ENCODE peak calls at places on chromosomes 12 and 14, in ten cellular contexts. One of them, this sample, is unnamed.

GRCh38 chr12:121766290-121767039 is 27.0 kb downstream of the RHOF start:
- DNase-seq in fibroblast of the aortic adventitia: peak; percentile 16
- DNase-seq in AG09309: no peak
- DNase-seq in DND-41: no peak
- DNase-seq in choroid plexus epithelial cell: peak; percentile 33
- DNase-seq in fibroblast of lung: no peak
- DNase-seq in astrocyte of the spinal cord: no peak
- DNase-seq in left ventricle myocardium inferior: no peak
- DNase-seq in lower leg skin: no peak
- DNase-seq in hepatocyte: no peak
- DNase-seq in this sample: no peak

GRCh38 chr12:90262261-90262660 is 553.6 kb upstream of the ATP2B1 start:
- DNase-seq in fibroblast of the aortic adventitia: peak; percentile 24
- DNase-seq in AG09309: no peak
- DNase-seq in DND-41: no peak
- DNase-seq in choroid plexus epithelial cell: peak; percentile 37
- DNase-seq in fibroblast of lung: no peak
- DNase-seq in astrocyte of the spinal cord: peak; percentile 10
- DNase-seq in left ventricle myocardium inferior: no peak
- DNase-seq in lower leg skin: no peak
- DNase-seq in hepatocyte: peak; percentile 14
- DNase-seq in this sample: no peak

GRCh38 chr12:6959376-6960290 is 8.5 kb downstream of the PTPN6 start:
- DNase-seq in fibroblast of the aortic adventitia: no peak
- DNase-seq in AG09309: no peak
- DNase-seq in DND-41: no peak
- DNase-seq in choroid plexus epithelial cell: no peak
- DNase-seq in fibroblast of lung: no peak
- DNase-seq in astrocyte of the spinal cord: no peak
- DNase-seq in left ventricle myocardium inferior: peak; percentile 35
- DNase-seq in lower leg skin: peak; percentile 87
- DNase-seq in hepatocyte: no peak
- DNase-seq in this sample: no peak

GRCh38 chr14:64554551-64554950 is 4.8 kb downstream of the PPP1R36 start:
- DNase-seq in fibroblast of the aortic adventitia: no peak
- DNase-seq in AG09309: no peak
- DNase-seq in DND-41: no peak
- DNase-seq in choroid plexus epithelial cell: no peak
- DNase-seq in fibroblast of lung: no peak
- DNase-seq in astrocyte of the spinal cord: no peak
- DNase-seq in left ventricle myocardium inferior: no peak
- DNase-seq in lower leg skin: no peak
- DNase-seq in hepatocyte: no peak
- DNase-seq in this sample: no peak

GRCh38 chr12:126027816-126028215 is 962.6 kb downstream of the AACS start:
- DNase-seq in fibroblast of the aortic adventitia: peak; percentile 46
- DNase-seq in AG09309: no peak
- DNase-seq in DND-41: no peak
- DNase-seq in choroid plexus epithelial cell: no peak
- DNase-seq in fibroblast of lung: no peak
- DNase-seq in astrocyte of the spinal cord: no peak
- DNase-seq in left ventricle myocardium inferior: no peak
- DNase-seq in lower leg skin: no peak
- DNase-seq in hepatocyte: no peak
- DNase-seq in this sample: no peak

GRCh38 chr14:77000340-77001235 is 27.9 kb downstream of the IRF2BPL start:
- DNase-seq in fibroblast of the aortic adventitia: peak; percentile 76
- DNase-seq in AG09309: no peak
- DNase-seq in DND-41: peak; percentile 36
- DNase-seq in choroid plexus epithelial cell: peak; percentile 47
- DNase-seq in fibroblast of lung: peak; percentile 56
- DNase-seq in astrocyte of the spinal cord: peak; percentile 40
- DNase-seq in left ventricle myocardium inferior: peak; percentile 32
- DNase-seq in lower leg skin: no peak
- DNase-seq in hepatocyte: peak; percentile 87
- DNase-seq in this sample: peak; percentile 59

GRCh38 chr12:65875635-65876034 is 51.4 kb downstream of the HMGA2 start:
- DNase-seq in fibroblast of the aortic adventitia: peak; percentile 52
- DNase-seq in AG09309: no peak
- DNase-seq in DND-41: no peak
- DNase-seq in choroid plexus epithelial cell: peak; percentile 79
- DNase-seq in fibroblast of lung: peak; percentile 65
- DNase-seq in astrocyte of the spinal cord: peak; percentile 79
- DNase-seq in left ventricle myocardium inferior: no peak
- DNase-seq in lower leg skin: no peak
- DNase-seq in hepatocyte: no peak
- DNase-seq in this sample: no peak

GRCh38 chr14:51337520-51337919 is 97.5 kb downstream of the TMX1 start:
- DNase-seq in fibroblast of the aortic adventitia: no peak
- DNase-seq in AG09309: no peak
- DNase-seq in DND-41: no peak
- DNase-seq in choroid plexus epithelial cell: no peak
- DNase-seq in fibroblast of lung: no peak
- DNase-seq in astrocyte of the spinal cord: no peak
- DNase-seq in left ventricle myocardium inferior: no peak
- DNase-seq in lower leg skin: no peak
- DNase-seq in hepatocyte: no peak
- DNase-seq in this sample: no peak

GRCh38 chr12:63844391-63845341 is at the start of gene SRGAP1:
- DNase-seq in fibroblast of the aortic adventitia: peak; percentile 87
- DNase-seq in AG09309: peak; percentile 29
- DNase-seq in DND-41: no peak
- DNase-seq in choroid plexus epithelial cell: peak; percentile 86
- DNase-seq in fibroblast of lung: peak; percentile 86
- DNase-seq in astrocyte of the spinal cord: peak; percentile 80
- DNase-seq in left ventricle myocardium inferior: peak; percentile 75
- DNase-seq in lower leg skin: peak; percentile 94
- DNase-seq in hepatocyte: peak; percentile 79
- DNase-seq in this sample: no peak

GRCh38 chr14:102590667-102591099 is 1.8 kb upstream of the RCOR1 start:
- DNase-seq in fibroblast of the aortic adventitia: peak; percentile 46
- DNase-seq in AG09309: no peak
- DNase-seq in DND-41: no peak
- DNase-seq in choroid plexus epithelial cell: peak; percentile 54
- DNase-seq in fibroblast of lung: peak; percentile 53
- DNase-seq in astrocyte of the spinal cord: peak; percentile 28
- DNase-seq in left ventricle myocardium inferior: no peak
- DNase-seq in lower leg skin: no peak
- DNase-seq in hepatocyte: peak; percentile 67
- DNase-seq in this sample: no peak

GRCh38 chr12:49637401-49637800 is 14.0 kb downstream of the PRPF40B start:
- DNase-seq in fibroblast of the aortic adventitia: no peak
- DNase-seq in AG09309: no peak
- DNase-seq in DND-41: no peak
- DNase-seq in choroid plexus epithelial cell: peak; percentile 16
- DNase-seq in fibroblast of lung: no peak
- DNase-seq in astrocyte of the spinal cord: no peak
- DNase-seq in left ventricle myocardium inferior: no peak
- DNase-seq in lower leg skin: peak; percentile 78
- DNase-seq in hepatocyte: peak; percentile 34
- DNase-seq in this sample: no peak

GRCh38 chr12:103503546-103504480 is 8.0 kb upstream of the C12orf42 start:
- DNase-seq in fibroblast of the aortic adventitia: no peak
- DNase-seq in AG09309: no peak
- DNase-seq in DND-41: peak; percentile 35
- DNase-seq in choroid plexus epithelial cell: no peak
- DNase-seq in fibroblast of lung: no peak
- DNase-seq in astrocyte of the spinal cord: no peak
- DNase-seq in left ventricle myocardium inferior: no peak
- DNase-seq in lower leg skin: no peak
- DNase-seq in hepatocyte: peak; percentile 60
- DNase-seq in this sample: peak; percentile 49

GRCh38 chr12:123934016-123934620 is 38.5 kb downstream of the CCDC92 start:
- DNase-seq in fibroblast of the aortic adventitia: no peak
- DNase-seq in AG09309: no peak
- DNase-seq in DND-41: no peak
- DNase-seq in choroid plexus epithelial cell: no peak
- DNase-seq in fibroblast of lung: no peak
- DNase-seq in astrocyte of the spinal cord: no peak
- DNase-seq in left ventricle myocardium inferior: no peak
- DNase-seq in lower leg skin: no peak
- DNase-seq in hepatocyte: no peak
- DNase-seq in this sample: no peak

GRCh38 chr14:38808734-38809455 is 294.1 kb downstream of the SEC23A start:
- DNase-seq in fibroblast of the aortic adventitia: no peak
- DNase-seq in AG09309: no peak
- DNase-seq in DND-41: peak; percentile 16
- DNase-seq in choroid plexus epithelial cell: no peak
- DNase-seq in fibroblast of lung: no peak
- DNase-seq in astrocyte of the spinal cord: no peak
- DNase-seq in left ventricle myocardium inferior: no peak
- DNase-seq in lower leg skin: no peak
- DNase-seq in hepatocyte: peak; percentile 55
- DNase-seq in this sample: peak; percentile 7

GRCh38 chr14:51182166-51182565 is 57.9 kb upstream of the TMX1 start:
- DNase-seq in fibroblast of the aortic adventitia: peak; percentile 69
- DNase-seq in AG09309: no peak
- DNase-seq in DND-41: no peak
- DNase-seq in choroid plexus epithelial cell: no peak
- DNase-seq in fibroblast of lung: peak; percentile 81
- DNase-seq in astrocyte of the spinal cord: no peak
- DNase-seq in left ventricle myocardium inferior: no peak
- DNase-seq in lower leg skin: no peak
- DNase-seq in hepatocyte: no peak
- DNase-seq in this sample: no peak

GRCh38 chr14:86012391-86012790 is 482.4 kb downstream of the FLRT2 start:
- DNase-seq in fibroblast of the aortic adventitia: no peak
- DNase-seq in AG09309: no peak
- DNase-seq in DND-41: no peak
- DNase-seq in choroid plexus epithelial cell: no peak
- DNase-seq in fibroblast of lung: no peak
- DNase-seq in astrocyte of the spinal cord: no peak
- DNase-seq in left ventricle myocardium inferior: no peak
- DNase-seq in lower leg skin: no peak
- DNase-seq in hepatocyte: no peak
- DNase-seq in this sample: no peak

GRCh38 chr14:35631071-35631805 is 97.3 kb downstream of the INSM2 start:
- DNase-seq in fibroblast of the aortic adventitia: no peak
- DNase-seq in AG09309: no peak
- DNase-seq in DND-41: no peak
- DNase-seq in choroid plexus epithelial cell: peak; percentile 1
- DNase-seq in fibroblast of lung: no peak
- DNase-seq in astrocyte of the spinal cord: no peak
- DNase-seq in left ventricle myocardium inferior: no peak
- DNase-seq in lower leg skin: no peak
- DNase-seq in hepatocyte: no peak
- DNase-seq in this sample: no peak

GRCh38 chr12:1857821-1858220 is 37.5 kb downstream of the LRTM2 start:
- DNase-seq in fibroblast of the aortic adventitia: no peak
- DNase-seq in AG09309: no peak
- DNase-seq in DND-41: no peak
- DNase-seq in choroid plexus epithelial cell: no peak
- DNase-seq in fibroblast of lung: no peak
- DNase-seq in astrocyte of the spinal cord: no peak
- DNase-seq in left ventricle myocardium inferior: no peak
- DNase-seq in lower leg skin: peak; percentile 52
- DNase-seq in hepatocyte: no peak
- DNase-seq in this sample: no peak

GRCh38 chr14:33671556-33671955 is 279.3 kb downstream of the EGLN3 start:
- DNase-seq in fibroblast of the aortic adventitia: no peak
- DNase-seq in AG09309: no peak
- DNase-seq in DND-41: no peak
- DNase-seq in choroid plexus epithelial cell: peak; percentile 67
- DNase-seq in fibroblast of lung: no peak
- DNase-seq in astrocyte of the spinal cord: no peak
- DNase-seq in left ventricle myocardium inferior: no peak
- DNase-seq in lower leg skin: no peak
- DNase-seq in hepatocyte: no peak
- DNase-seq in this sample: no peak
- H3K4me3 ChIP-seq in fibroblast of the aortic adventitia: no peak overlapping the region
- H3K4me3 ChIP-seq in AG09309: no peak overlapping the region
- H3K4me3 ChIP-seq in DND-41: no peak overlapping the region
- H3K4me3 ChIP-seq in choroid plexus epithelial cell: no peak overlapping the region
- H3K4me3 ChIP-seq in fibroblast of lung: no peak overlapping the region
- H3K4me3 ChIP-seq in astrocyte of the spinal cord: no peak overlapping the region
- H3K4me3 ChIP-seq in left ventricle myocardium inferior: no peak overlapping the region
- H3K4me3 ChIP-seq in lower leg skin: no peak overlapping the region
- H3K4me3 ChIP-seq in hepatocyte: no peak overlapping the region
- H3K4me3 ChIP-seq in this sample: no peak overlapping the region

GRCh38 chr14:93688239-93688666 is 100.0 kb downstream of the PRIMA1 start:
- DNase-seq in fibroblast of the aortic adventitia: no peak
- DNase-seq in AG09309: no peak
- DNase-seq in DND-41: no peak
- DNase-seq in choroid plexus epithelial cell: no peak
- DNase-seq in fibroblast of lung: no peak
- DNase-seq in astrocyte of the spinal cord: no peak
- DNase-seq in left ventricle myocardium inferior: no peak
- DNase-seq in lower leg skin: no peak
- DNase-seq in hepatocyte: no peak
- DNase-seq in this sample: no peak
- H3K4me3 ChIP-seq in fibroblast of the aortic adventitia: no peak overlapping the region
- H3K4me3 ChIP-seq in AG09309: no peak overlapping the region
- H3K4me3 ChIP-seq in DND-41: no peak overlapping the region
- H3K4me3 ChIP-seq in choroid plexus epithelial cell: no peak overlapping the region
- H3K4me3 ChIP-seq in fibroblast of lung: no peak overlapping the region
- H3K4me3 ChIP-seq in astrocyte of the spinal cord: no peak overlapping the region
- H3K4me3 ChIP-seq in left ventricle myocardium inferior: no peak overlapping the region
- H3K4me3 ChIP-seq in lower leg skin: no peak overlapping the region
- H3K4me3 ChIP-seq in hepatocyte: no peak overlapping the region
- H3K4me3 ChIP-seq in this sample: no peak overlapping the region

DNA sequence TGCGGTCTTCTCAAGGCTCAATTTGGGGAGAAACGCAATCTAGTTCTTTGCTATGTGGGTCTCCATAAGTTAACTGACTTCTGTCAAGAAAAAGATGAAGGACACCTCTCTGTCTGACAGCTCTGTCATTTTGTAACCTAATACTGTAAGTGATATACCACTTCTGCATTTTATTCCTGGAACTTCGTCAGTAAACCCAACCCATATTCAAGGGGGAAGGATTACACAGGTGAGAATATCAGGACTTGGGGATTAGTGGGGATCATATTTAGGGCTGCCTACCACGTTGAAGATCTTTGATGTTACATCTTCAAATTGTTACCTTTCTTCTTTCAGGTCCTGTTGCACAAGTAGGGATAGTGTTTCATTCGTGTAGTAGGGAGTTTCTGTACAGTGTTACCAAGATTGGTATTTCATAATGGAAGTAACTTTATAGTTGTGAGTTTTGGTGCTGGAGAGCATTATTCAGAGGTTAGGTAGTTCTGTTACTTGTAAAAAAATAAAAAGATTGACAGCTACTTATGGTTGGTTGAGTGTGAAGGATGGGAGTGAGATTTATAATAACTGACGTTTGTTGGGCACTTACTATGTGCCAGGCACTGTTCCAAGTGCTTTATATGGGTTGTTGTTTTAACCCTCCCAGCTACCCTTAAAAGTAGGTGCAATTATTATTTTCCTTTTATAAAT is 1.6 kb downstream of the TMEM260 start:
- DNase-seq in fibroblast of the aortic adventitia: no peak
- DNase-seq in AG09309: no peak
- DNase-seq in DND-41: no peak
- DNase-seq in choroid plexus epithelial cell: no peak
- DNase-seq in fibroblast of lung: no peak
- DNase-seq in astrocyte of the spinal cord: no peak
- DNase-seq in left ventricle myocardium inferior: no peak
- DNase-seq in lower leg skin: no peak
- DNase-seq in hepatocyte: no peak
- DNase-seq in this sample: no peak
- H3K4me3 ChIP-seq in fibroblast of the aortic adventitia: peak overlapping the region; percentile 99
- H3K4me3 ChIP-seq in AG09309: no peak overlapping the region
- H3K4me3 ChIP-seq in DND-41: peak overlapping the region; percentile 79
- H3K4me3 ChIP-seq in choroid plexus epithelial cell: no peak overlapping the region
- H3K4me3 ChIP-seq in fibroblast of lung: peak overlapping the region; percentile 98
- H3K4me3 ChIP-seq in astrocyte of the spinal cord: no peak overlapping the region
- H3K4me3 ChIP-seq in left ventricle myocardium inferior: peak overlapping the region; percentile 92
- H3K4me3 ChIP-seq in lower leg skin: no peak overlapping the region
- H3K4me3 ChIP-seq in hepatocyte: no peak overlapping the region
- H3K4me3 ChIP-seq in this sample: peak overlapping the region; percentile 93

GRCh38 chr12:51172515-51173431 is at the start of gene TFCP2:
- DNase-seq in fibroblast of the aortic adventitia: peak; percentile 96
- DNase-seq in AG09309: peak; percentile 74
- DNase-seq in DND-41: peak; percentile 94
- DNase-seq in choroid plexus epithelial cell: peak; percentile 98
- DNase-seq in fibroblast of lung: peak; percentile 97
- DNase-seq in astrocyte of the spinal cord: peak; percentile 98
- DNase-seq in left ventricle myocardium inferior: peak; percentile 97
- DNase-seq in lower leg skin: peak; percentile 99
- DNase-seq in hepatocyte: peak; percentile 97
- DNase-seq in this sample: peak; percentile 80
- H3K4me3 ChIP-seq in fibroblast of the aortic adventitia: peak within 1 kb of the TSS; percentile 97
- H3K4me3 ChIP-seq in AG09309: peak within 1 kb of the TSS; percentile 86
- H3K4me3 ChIP-seq in DND-41: peak within 1 kb of the TSS; percentile 82
- H3K4me3 ChIP-seq in choroid plexus epithelial cell: peak within 1 kb of the TSS; percentile 92
- H3K4me3 ChIP-seq in fibroblast of lung: peak within 1 kb of the TSS; percentile 99
- H3K4me3 ChIP-seq in astrocyte of the spinal cord: peak within 1 kb of the TSS; percentile 83
- H3K4me3 ChIP-seq in left ventricle myocardium inferior: peak within 1 kb of the TSS; percentile 91
- H3K4me3 ChIP-seq in lower leg skin: peak within 1 kb of the TSS; percentile 50
- H3K4me3 ChIP-seq in hepatocyte: peak within 1 kb of the TSS; percentile 66
- H3K4me3 ChIP-seq in this sample: peak within 1 kb of the TSS; percentile 80

This sample was measured in Jurkat, Clone E6-1.